ENCODE peak calls at places on chromosomes 5 and 9, in six cellular contexts. X is stimulated activated CD8-positive, alpha-beta memory T cell treated with anti-CD3 and anti-CD28 coated beads, Interleukin-4, amount 100 ng/mL, for 1 hour; Y is left ventricle myocardium inferior; K is cardiac muscle cell; Q is GM03348; U is heart right ventricle. F is an unnamed sample.

GRCh38 chr5:1519631-1520141 is 4.1 kb downstream of the LPCAT1 start:
- DNase-seq in X (no peak), U (no peak), K (no peak), Q (no peak), Y (no peak), F (peak)

GRCh38 chr5:173333900-173334685 is 5.9 kb upstream of the STC2 start:
- DNase-seq in Q (peak), Y (no peak), U (no peak), K (no peak), X (no peak), F (no peak)

GRCh38 chr5:143177263-143177994 is 226.1 kb downstream of the NR3C1 start:
- DNase-seq in Y (no peak), K (no peak), Q (peak), U (no peak), X (no peak), F (peak)

GRCh38 chr9:90774682-90775081 is 26.9 kb upstream of the SYK start:
- DNase-seq in U (no peak), X (no peak), Q (no peak), K (no peak), Y (no peak), F (no peak)

GRCh38 chr5:55570026-55570425 is 35.3 kb upstream of the PLPP1 start:
- DNase-seq in K (no peak), Q (peak), U (no peak), X (no peak), Y (no peak), F (no peak)

GRCh38 chr9:93108301-93109041 is 12.5 kb downstream of the CARD19 start:
- DNase-seq in Y (peak), K (no peak), U (no peak), X (no peak), Q (no peak), F (peak)

GRCh38 chr5:127340606-127341005 is 50.0 kb downstream of the MEGF10 start:
- DNase-seq in K (no peak), Y (no peak), Q (no peak), X (no peak), U (no peak), F (no peak)

GRCh38 chr5:101687630-101688029 is 608.5 kb downstream of the SLCO4C1 start:
- DNase-seq in U (no peak), X (no peak), Q (no peak), Y (no peak), K (no peak), F (no peak)

GRCh38 chr9:119974026-119974425 is 604.8 kb upstream of the BRINP1 start:
- DNase-seq in K (no peak), Y (no peak), X (no peak), Q (peak), U (no peak), F (no peak)

GRCh38 chr9:109517798-109518435 is 19.8 kb upstream of the PTPN3 start:
- DNase-seq in U (no peak), Q (no peak), K (no peak), X (no peak), Y (no peak), F (no peak)

GRCh38 chr5:57676228-57677098 is 193.9 kb upstream of the ACTBL2 start:
- DNase-seq in Y (no peak), U (no peak), X (no peak), K (no peak), Q (no peak), F (no peak)